ENCODE peak calls at places on chromosomes 3 and 15, in nine cellular contexts. J, F, Q, X, S, V, G, W and R are unnamed samples.
A peak's percentile ranks its signal among the peaks of the same experiment; 100 is the strongest.

GRCh38 chr3:57030711-57031110 is 29.8 kb upstream of the SPATA12 start:
- DNase-seq in W (no peak), X (no peak), V (no peak), J (no peak), F (no peak), Q (no peak), S (no peak), G (no peak), R (peak; percentile 50)

GRCh38 chr3:109137766-109138165 is 1.2 kb downstream of the C3orf85 start:
- DNase-seq in F (no peak), G (no peak), J (no peak), V (no peak), S (no peak), X (no peak), Q (no peak), W (no peak), R (no peak)

GRCh38 chr3:35439626-35440025 is 199.7 kb upstream of the ARPP21 start:
- DNase-seq in X (no peak), F (no peak), J (no peak), S (peak; percentile 90), G (peak; percentile 11), W (no peak), Q (no peak), V (no peak), R (no peak)

GRCh38 chr3:37603722-37604121 is 258.0 kb upstream of the CTDSPL start:
- DNase-seq in S (no peak), J (no peak), G (no peak), X (no peak), W (no peak), F (no peak), Q (no peak), V (no peak), R (no peak)

GRCh38 chr3:46778101-46778500 is 60.4 kb upstream of the PRSS50 start:
- DNase-seq in J (no peak), W (no peak), S (no peak), X (no peak), Q (no peak), G (no peak), V (no peak), F (no peak), R (no peak)

GRCh38 chr15:43293402-43293801 is 26.7 kb upstream of the TGM5 start:
- DNase-seq in Q (no peak), G (no peak), S (no peak), X (peak; percentile 90), W (no peak), J (no peak), V (no peak), F (no peak), R (no peak)

GRCh38 chr3:52310861-52311566 is 5.1 kb upstream of the DNAH1 start:
- DNase-seq in Q (no peak), F (peak; percentile 16), V (no peak), G (no peak), W (no peak), S (no peak), X (no peak), J (no peak), R (no peak)

GRCh38 chr15:69990566-69991391 is 106.9 kb downstream of the TLE3 start:
- DNase-seq in V (no peak), W (peak; percentile 80), G (no peak), Q (no peak), F (no peak), J (no peak), X (no peak), S (no peak), R (no peak)

GRCh38 chr3:186783070-186783730 is at the start of gene EIF4A2:
- DNase-seq in J (peak; percentile 97), W (peak; percentile 95), Q (peak; percentile 84), X (peak; percentile 94), S (peak; percentile 85), V (peak; percentile 89), G (peak; percentile 86), F (peak; percentile 89), R (peak; percentile 72)

GRCh38 chr3:46593979-46594378 is 18.3 kb upstream of the FAM240A start:
- DNase-seq in W (no peak), G (no peak), S (no peak), Q (no peak), X (no peak), F (no peak), J (no peak), V (no peak), R (no peak)

GRCh38 chr3:100136921-100137320 is 22.6 kb upstream of the FILIP1L start:
- DNase-seq in S (no peak), X (no peak), W (no peak), J (no peak), F (no peak), V (no peak), G (no peak), Q (no peak), R (no peak)

GRCh38 chr15:57795261-57795660 is 88.7 kb downstream of the POLR2M start:
- DNase-seq in X (no peak), J (no peak), F (no peak), W (no peak), G (no peak), V (no peak), Q (no peak), S (no peak), R (no peak)

GRCh38 chr3:54599741-54600140 is 328.1 kb downstream of the LRTM1 start:
- DNase-seq in G (no peak), V (no peak), W (no peak), Q (peak; percentile 61), J (no peak), X (no peak), S (no peak), F (no peak), R (no peak)

GRCh38 chr3:66825421-66825820 is 172.7 kb upstream of the KBTBD8 start:
- DNase-seq in X (no peak), J (no peak), G (no peak), Q (no peak), F (no peak), W (no peak), V (no peak), S (no peak), R (no peak)

GRCh38 chr3:53806182-53807116 is 39.8 kb downstream of the CHDH start:
- DNase-seq in Q (no peak), J (no peak), G (no peak), S (no peak), V (no peak), F (no peak), X (peak; percentile 39), W (no peak), R (no peak)

GRCh38 chr3:184737641-184738518 is 26.0 kb upstream of the MAGEF1 start:
- DNase-seq in F (no peak), J (no peak), S (no peak), V (no peak), W (no peak), G (peak; percentile 23), X (peak; percentile 45), Q (no peak), R (no peak)

GRCh38 chr3:193207290-193207689 is 33.7 kb upstream of the PLAAT1 start:
- DNase-seq in Q (no peak), G (no peak), S (no peak), V (no peak), X (no peak), W (no peak), F (no peak), J (no peak), R (no peak)

GRCh38 chr3:64209866-64210609 is 15.2 kb downstream of the PRICKLE2 start:
- DNase-seq in G (peak; percentile 100), F (no peak), J (peak; percentile 82), X (no peak), Q (peak; percentile 76), V (no peak), S (no peak), W (no peak), R (no peak)

GRCh38 chr15:51647128-51647562 is 24.6 kb upstream of the DMXL2 start:
- DNase-seq in Q (peak; percentile 8), V (no peak), F (no peak), G (peak; percentile 42), J (no peak), W (no peak), S (peak; percentile 97), X (no peak), R (peak; percentile 97)

GRCh38 chr3:71102111-71103039 is 481.2 kb downstream of the FOXP1 start:
- DNase-seq in F (no peak), G (peak; percentile 91), X (no peak), W (no peak), J (no peak), Q (no peak), S (no peak), V (no peak), R (peak; percentile 67)

GRCh38 chr3:56119575-56120349 is 348.5 kb downstream of the ERC2 start:
- DNase-seq in S (no peak), V (no peak), W (no peak), X (no peak), J (peak; percentile 51), Q (no peak), G (no peak), F (no peak), R (peak; percentile 96)

GRCh38 chr15:96869122-96869521 is 538.6 kb downstream of the NR2F2 start:
- DNase-seq in G (peak; percentile 27), X (no peak), J (no peak), F (no peak), Q (no peak), W (no peak), S (no peak), V (no peak), R (no peak)

GRCh38 chr15:35624881-35625280 is 78.9 kb upstream of the DPH6 start:
- DNase-seq in W (no peak), Q (no peak), X (no peak), J (peak; percentile 67), F (no peak), S (no peak), V (no peak), G (no peak), R (peak; percentile 34)

GRCh38 chr15:61888074-61888780 is 172.0 kb downstream of the VPS13C start:
- DNase-seq in V (no peak), X (no peak), S (peak; percentile 2), F (no peak), W (no peak), J (no peak), G (no peak), Q (no peak), R (no peak)

GRCh38 chr3:133448478-133449122 is 48.7 kb downstream of the BFSP2 start:
- DNase-seq in V (no peak), G (no peak), X (no peak), J (no peak), W (no peak), F (peak; percentile 22), S (peak; percentile 41), Q (no peak), R (peak; percentile 96)

GRCh38 chr15:38671003-38671382 is 106.4 kb upstream of the RASGRP1 start:
- DNase-seq in S (no peak), J (no peak), X (no peak), F (no peak), Q (no peak), V (no peak), W (no peak), G (no peak), R (no peak)

GRCh38 chr15:93072440-93073394 is 16.3 kb downstream of the RGMA start:
- DNase-seq in G (peak; percentile 42), Q (peak; percentile 36), F (no peak), X (peak; percentile 95), V (no peak), S (no peak), W (peak; percentile 84), J (peak; percentile 92), R (no peak)